ENCODE peak calls at places on chromosomes 5 and 9, in six cellular contexts. A is GM12892, E is HepG2, Y is K562, B is H1, P is GM12878. W is an unnamed sample.

GRCh38 chr5:117833666-117834065 is 1154.7 kb downstream of the DTWD2 start:
- DNase-seq in A (no peak), E (no peak), Y (no peak), B (no peak), P (no peak), W (no peak)

GRCh38 chr5:371811-372555 is 50.5 kb downstream of the AHRR start:
- DNase-seq in A (no peak), E (no peak), Y (no peak), B (peak; percentile 42), P (no peak), W (no peak)

GRCh38 chr9:125620216-125620615 is 86.8 kb downstream of the MAPKAP1 start:
- DNase-seq in A (no peak), E (no peak), Y (no peak), B (no peak), P (no peak), W (no peak)

GRCh38 chr5:10111575-10111974 is 138.1 kb downstream of the ATPSCKMT start:
- DNase-seq in A (no peak), E (peak; percentile 18), Y (peak; percentile 68), B (peak; percentile 68), P (no peak), W (peak; percentile 35)

GRCh38 chr5:179142434-179143198 is 82.4 kb downstream of the ZNF354C start:
- DNase-seq in A (no peak), E (no peak), Y (no peak), B (no peak), P (no peak), W (no peak)

GRCh38 chr9:104094534-104095020 is 468 bp downstream of the SMC2 start:
- DNase-seq in A (peak; percentile 2), E (peak; percentile 9), Y (peak; percentile 86), B (no peak), P (no peak), W (no peak)

GRCh38 chr5:146662229-146662628 is 146.2 kb upstream of the GPR151 start:
- DNase-seq in A (no peak), E (peak; percentile 19), Y (peak; percentile 9), B (no peak), P (no peak), W (no peak)

GRCh38 chr5:150540615-150541396 is 32.9 kb downstream of the NDST1 start:
- DNase-seq in A (no peak), E (peak; percentile 65), Y (no peak), B (no peak), P (no peak), W (no peak)

GRCh38 chr5:179530069-179530998 is 20.0 kb upstream of the RUFY1 start:
- DNase-seq in A (peak; percentile 80), E (no peak), Y (peak; percentile 81), B (peak; percentile 79), P (no peak), W (peak; percentile 72)

GRCh38 chr5:76870046-76870445 is 20.2 kb downstream of the S100Z start:
- DNase-seq in A (no peak), E (peak; percentile 35), Y (no peak), B (no peak), P (no peak), W (no peak)

DNA sequence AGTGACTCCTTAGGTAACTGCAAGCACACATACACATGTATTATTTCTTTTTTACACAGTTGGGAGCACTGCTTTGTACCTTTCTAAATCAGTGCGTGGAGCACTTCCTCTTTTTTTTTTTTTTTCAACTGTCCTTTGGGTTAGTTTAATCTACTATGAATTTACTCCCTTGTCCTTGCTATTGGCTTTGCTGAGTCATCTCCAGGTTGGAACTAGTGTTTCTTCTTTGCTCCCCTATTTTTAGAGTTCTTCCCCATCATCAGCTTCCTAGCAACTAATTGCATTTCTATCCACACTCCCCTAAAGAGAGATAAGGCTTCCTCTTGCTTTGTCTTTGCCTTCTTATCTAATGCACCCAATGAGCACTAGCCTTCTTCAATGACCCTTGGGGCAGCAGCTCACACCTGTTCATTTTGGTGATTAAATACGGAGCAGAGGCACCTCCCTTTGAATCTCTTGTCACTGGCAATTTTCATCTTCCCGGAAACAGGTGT is 24.3 kb downstream of the S100Z start:
- DNase-seq in A (no peak), E (no peak), Y (peak; percentile 49), B (no peak), P (peak; percentile 39), W (no peak)
- TF ChIP-seq TAF1 in A (no peak), E (no peak), Y (no peak), B (no peak), P (no peak), W (peak; percentile 9)

GRCh38 chr5:57939771-57940170 is 457.2 kb upstream of the ACTBL2 start:
- DNase-seq in A (no peak), E (no peak), Y (no peak), B (no peak), P (no peak), W (no peak)

GRCh38 chr5:57937501-57937900 is 454.9 kb upstream of the ACTBL2 start:
- DNase-seq in A (no peak), E (no peak), Y (no peak), B (no peak), P (no peak), W (no peak)

GRCh38 chr5:57940236-57940635 is 457.6 kb upstream of the ACTBL2 start:
- DNase-seq in A (no peak), E (no peak), Y (no peak), B (no peak), P (no peak), W (no peak)

GRCh38 chr5:57939335-57939734 is 456.7 kb upstream of the ACTBL2 start:
- DNase-seq in A (no peak), E (no peak), Y (no peak), B (no peak), P (no peak), W (no peak)

GRCh38 chr5:57940879-57941278 is 458.3 kb upstream of the ACTBL2 start:
- DNase-seq in A (no peak), E (no peak), Y (no peak), B (no peak), P (no peak), W (no peak)
- TF ChIP-seq TAF1 in A (no peak), E (no peak), Y (no peak), B (no peak), P (no peak), W (no peak)

DNA sequence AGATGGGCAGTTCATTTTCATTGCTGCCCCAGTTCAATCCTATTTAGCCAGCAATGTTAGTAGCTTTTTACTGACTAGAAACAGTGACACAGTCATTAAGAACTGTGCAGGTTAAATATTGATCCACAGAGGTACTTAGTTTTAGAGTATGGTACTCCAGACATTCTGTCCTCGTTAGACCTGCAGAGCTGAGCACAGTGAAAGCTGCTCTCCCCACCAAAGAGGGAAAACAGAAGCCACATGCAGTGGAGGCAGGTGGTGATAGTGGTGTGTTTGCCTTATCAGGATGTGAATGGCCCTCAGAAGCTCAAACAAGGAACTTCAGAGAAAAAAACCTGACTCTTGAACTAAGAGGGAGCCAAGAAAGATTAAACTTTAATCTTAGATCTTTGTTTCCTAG is 75.5 kb downstream of the UNC13B start:
- DNase-seq in A (no peak), E (no peak), Y (peak; percentile 21), B (no peak), P (no peak), W (no peak)
- TF ChIP-seq TAF1 in A (no peak), E (no peak), Y (no peak), B (no peak), P (no peak), W (no peak)

GRCh38 chr9:128285033-128285784 is 9.1 kb downstream of the SWI5 start:
- DNase-seq in A (no peak), E (no peak), Y (no peak), B (no peak), P (no peak), W (no peak)
- TF ChIP-seq TAF1 in A (no peak), E (no peak), Y (no peak), B (no peak), P (no peak), W (no peak)

GRCh38 chr5:143094087-143094511 is 309.4 kb downstream of the NR3C1 start:
- DNase-seq in A (no peak), E (no peak), Y (no peak), B (peak; percentile 75), P (no peak), W (no peak)
- TF ChIP-seq TAF1 in A (no peak), E (no peak), Y (no peak), B (no peak), P (no peak), W (no peak)

GRCh38 chr5:54785729-54786548 is 199.5 kb downstream of the ESM1 start:
- DNase-seq in A (no peak), E (no peak), Y (peak; percentile 70), B (no peak), P (peak; percentile 45), W (no peak)
- TF ChIP-seq TAF1 in A (no peak), E (no peak), Y (no peak), B (no peak), P (no peak), W (no peak)

GRCh38 chr5:98516701-98517100 is 256.8 kb upstream of the RGMB start:
- DNase-seq in A (no peak), E (no peak), Y (no peak), B (no peak), P (no peak), W (no peak)

GRCh38 chr5:98517559-98517958 is 255.9 kb upstream of the RGMB start:
- DNase-seq in A (no peak), E (no peak), Y (no peak), B (no peak), P (no peak), W (no peak)

GRCh38 chr5:98518754-98519153 is 254.7 kb upstream of the RGMB start:
- DNase-seq in A (no peak), E (no peak), Y (no peak), B (no peak), P (no peak), W (no peak)

GRCh38 chr5:98517967-98518366 is 255.5 kb upstream of the RGMB start:
- DNase-seq in A (no peak), E (no peak), Y (no peak), B (no peak), P (no peak), W (no peak)

GRCh38 chr5:98519530-98519929 is 253.9 kb upstream of the RGMB start:
- DNase-seq in A (no peak), E (no peak), Y (no peak), B (no peak), P (no peak), W (no peak)
- TF ChIP-seq TAF1 in A (no peak), E (no peak), Y (no peak), B (no peak), P (no peak), W (no peak)

DNA sequence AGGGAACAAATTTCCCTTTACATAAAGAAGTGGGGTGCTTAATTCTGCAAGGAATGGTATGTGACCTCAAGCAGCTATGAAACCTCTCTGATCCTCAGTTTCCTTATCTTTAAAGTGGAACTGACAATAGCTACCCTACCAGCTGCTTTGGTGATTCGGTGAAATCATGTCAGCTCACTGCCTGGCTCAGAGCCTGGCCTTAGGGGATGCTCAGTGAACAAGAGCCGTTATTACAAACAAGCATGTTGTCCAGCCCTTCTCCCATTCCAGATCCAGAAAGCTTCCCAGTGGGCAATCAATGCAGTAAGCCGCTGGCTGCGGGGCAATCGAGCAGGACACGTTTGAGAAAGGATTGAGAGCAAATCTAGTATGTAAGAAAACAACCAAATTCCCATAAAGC is 371.6 kb downstream of the TMEM232 start:
- DNase-seq in A (no peak), E (no peak), Y (no peak), B (no peak), P (no peak), W (no peak)
- TF ChIP-seq TAF1 in A (no peak), E (no peak), Y (no peak), B (no peak), P (no peak), W (no peak)

GRCh38 chr5:139038618-139039305 is 159.4 kb downstream of the SIL1 start:
- DNase-seq in A (no peak), E (peak; percentile 6), Y (peak; percentile 46), B (peak; percentile 42), P (no peak), W (no peak)
- TF ChIP-seq TAF1 in A (no peak), E (no peak), Y (no peak), B (no peak), P (no peak), W (no peak)

GRCh38 chr9:122118343-122119165 is 25.4 kb upstream of the TTLL11 start:
- DNase-seq in A (no peak), E (no peak), Y (no peak), B (no peak), P (no peak), W (no peak)
- TF ChIP-seq TAF1 in A (no peak), E (no peak), Y (no peak), B (no peak), P (no peak), W (no peak)

W was measured in GM12891.